ENCODE peak calls at places on chromosomes 5 and 9, in ten cellular contexts. M is H9, P is NCI-H2081, U is uterus, D is GM04503, R is sciatic nerve, Q is right cardiac atrium, G is brain microvascular endothelial cell, Z is AG04449, S is IMR-90. L is an unnamed sample.

GRCh38 chr5:108669493-108669892 is 78.2 kb upstream of the FER start:
- DNase-seq in D (no peak), P (peak), Q (no peak), G (no peak), R (no peak), M (no peak), Z (no peak), S (no peak), U (no peak), L (no peak)

GRCh38 chr5:110917161-110917875 is 154.2 kb upstream of the TSLP start:
- DNase-seq in S (peak), U (no peak), Q (no peak), P (no peak), Z (no peak), G (peak), M (no peak), D (no peak), R (no peak), L (no peak)

GRCh38 chr5:179405054-179405416 is 59.8 kb upstream of the ADAMTS2 start:
- DNase-seq in Q (no peak), R (no peak), U (no peak), Z (no peak), D (no peak), M (peak), G (no peak), P (no peak), S (no peak), L (no peak)

GRCh38 chr9:89940625-89941024 is 335.8 kb downstream of the GADD45G start:
- DNase-seq in P (no peak), U (no peak), Z (no peak), Q (no peak), R (no peak), G (no peak), D (no peak), M (no peak), S (peak), L (no peak)

GRCh38 chr5:147190236-147190815 is 44.5 kb upstream of the STK32A start:
- DNase-seq in D (no peak), S (no peak), Q (no peak), P (no peak), G (no peak), Z (no peak), M (no peak), R (no peak), U (no peak), L (no peak)

GRCh38 chr9:129624168-129624759 is 1.7 kb upstream of the NTMT1 start:
- DNase-seq in D (no peak), Q (no peak), U (no peak), S (peak), P (peak), Z (no peak), M (peak), R (no peak), G (peak), L (peak)

GRCh38 chr9:132003904-132004303 is 75.8 kb downstream of the MED27 start:
- DNase-seq in P (no peak), G (no peak), D (no peak), S (no peak), U (no peak), Z (no peak), Q (no peak), M (no peak), R (no peak), L (no peak)

GRCh38 chr9:80619356-80619755 is 1047.6 kb downstream of the TLE4 start:
- DNase-seq in G (no peak), R (no peak), D (no peak), U (no peak), P (no peak), Z (no peak), S (peak), M (no peak), Q (no peak), L (no peak)